ENCODE peak calls at places on chromosomes 16 and 17, in five cellular contexts. One of them, this sample, is unnamed.

GRCh38 chr17:16269658-16270057 is 52.6 kb downstream of the PIGL start:
- DNase-seq in GF-D8: no peak
- DNase-seq in LoVo: no peak
- DNase-seq in HCT116: no peak
- DNase-seq in left colon: no peak
- DNase-seq in this sample: peak

GRCh38 chr16:55912022-55912421 is 36.8 kb upstream of the CES5A start:
- DNase-seq in HCT116: no peak
- DNase-seq in left colon: no peak
- DNase-seq in GF-D8: no peak
- DNase-seq in LoVo: no peak
- DNase-seq in this sample: no peak

GRCh38 chr16:17276610-17277009 is 194.2 kb downstream of the XYLT1 start:
- DNase-seq in LoVo: no peak
- DNase-seq in left colon: no peak
- DNase-seq in GF-D8: no peak
- DNase-seq in HCT116: no peak
- DNase-seq in this sample: no peak

GRCh38 chr16:67436640-67437193 is 5.8 kb downstream of the HSD11B2 start:
- DNase-seq in left colon: no peak
- DNase-seq in HCT116: no peak
- DNase-seq in LoVo: no peak
- DNase-seq in GF-D8: no peak
- DNase-seq in this sample: no peak

GRCh38 chr16:30010817-30011504 is at the start of gene DOC2A:
- DNase-seq in GF-D8: no peak
- DNase-seq in HCT116: no peak
- DNase-seq in LoVo: no peak
- DNase-seq in left colon: no peak
- DNase-seq in this sample: no peak

GRCh38 chr16:83115491-83116232 is 488.9 kb downstream of the CDH13 start:
- DNase-seq in HCT116: no peak
- DNase-seq in LoVo: no peak
- DNase-seq in left colon: no peak
- DNase-seq in GF-D8: no peak
- DNase-seq in this sample: no peak

GRCh38 chr17:44220211-44221071 is 966 bp upstream of the UBTF start:
- DNase-seq in left colon: no peak
- DNase-seq in GF-D8: no peak
- DNase-seq in HCT116: no peak
- DNase-seq in LoVo: peak
- DNase-seq in this sample: no peak

GRCh38 chr16:67719778-67720144 is 645 bp upstream of the GFOD2 start:
- DNase-seq in LoVo: peak
- DNase-seq in HCT116: no peak
- DNase-seq in left colon: peak
- DNase-seq in GF-D8: no peak
- DNase-seq in this sample: peak

GRCh38 chr16:87016636-87017035 is 300.6 kb downstream of the C16orf95 start:
- DNase-seq in GF-D8: no peak
- DNase-seq in HCT116: no peak
- DNase-seq in left colon: no peak
- DNase-seq in LoVo: no peak
- DNase-seq in this sample: no peak

GRCh38 chr17:70405492-70406220 is 236.3 kb downstream of the KCNJ2 start:
- DNase-seq in LoVo: peak
- DNase-seq in HCT116: peak
- DNase-seq in left colon: no peak
- DNase-seq in GF-D8: no peak
- DNase-seq in this sample: peak

GRCh38 chr17:30597776-30598288 is 120.6 kb downstream of the GOSR1 start:
- DNase-seq in LoVo: no peak
- DNase-seq in left colon: no peak
- DNase-seq in GF-D8: no peak
- DNase-seq in HCT116: no peak
- DNase-seq in this sample: no peak

GRCh38 chr17:28404812-28405570 is 1.0 kb downstream of the SLC46A1 start:
- DNase-seq in left colon: no peak
- DNase-seq in GF-D8: no peak
- DNase-seq in HCT116: no peak
- DNase-seq in LoVo: no peak
- DNase-seq in this sample: no peak

GRCh38 chr16:69718365-69718764 is 8.0 kb downstream of the NQO1 start:
- DNase-seq in HCT116: no peak
- DNase-seq in LoVo: no peak
- DNase-seq in GF-D8: no peak
- DNase-seq in left colon: no peak
- DNase-seq in this sample: no peak

GRCh38 chr16:47732806-47733150 is 271.6 kb downstream of the PHKB start:
- DNase-seq in GF-D8: no peak
- DNase-seq in LoVo: no peak
- DNase-seq in HCT116: peak
- DNase-seq in left colon: no peak
- DNase-seq in this sample: peak

GRCh38 chr16:84199097-84199496 is 8.1 kb downstream of the ADAD2 start:
- DNase-seq in GF-D8: no peak
- DNase-seq in left colon: no peak
- DNase-seq in LoVo: no peak
- DNase-seq in HCT116: no peak
- DNase-seq in this sample: no peak